ENCODE peak calls at places on chromosomes 13 and 19, in eight cellular contexts. L, E, I, Z, M, P, O and J are unnamed samples.

GRCh38 chr13:106533101-106533939 is 2.1 kb downstream of the EFNB2 start:
- DNase-seq in I (peak), M (peak), O (no peak), L (peak), P (peak), Z (peak), E (peak), J (peak)

GRCh38 chr19:12400618-12401502 is at the start of gene ZNF799:
- DNase-seq in Z (peak), O (peak), P (peak), I (peak), E (peak), L (peak), M (peak), J (peak)

GRCh38 chr13:73040479-73040878 is 18.3 kb upstream of the KLF5 start:
- DNase-seq in O (no peak), I (no peak), P (no peak), M (no peak), E (no peak), L (no peak), Z (no peak), J (no peak)

GRCh38 chr19:45057444-45057843 is 18.6 kb downstream of the CLASRP start:
- DNase-seq in P (no peak), O (no peak), L (no peak), E (no peak), I (no peak), Z (no peak), M (no peak), J (no peak)

GRCh38 chr13:28849441-28849840 is 29.3 kb downstream of the MTUS2 start:
- DNase-seq in O (no peak), I (no peak), M (no peak), L (no peak), P (no peak), E (no peak), Z (no peak), J (no peak)

GRCh38 chr19:3818479-3818878 is 32.3 kb upstream of the MATK start:
- DNase-seq in P (no peak), L (no peak), O (no peak), M (peak), E (no peak), I (peak), Z (peak), J (no peak)

GRCh38 chr13:30832845-30833332 is 73.2 kb upstream of the MEDAG start:
- DNase-seq in Z (peak), I (peak), O (no peak), M (peak), P (no peak), L (peak), E (peak), J (peak)

GRCh38 chr19:19563348-19563848 is 25.3 kb downstream of the CILP2 start:
- DNase-seq in O (no peak), P (no peak), M (no peak), L (no peak), I (no peak), Z (no peak), E (no peak), J (no peak)